ENCODE peak calls at places on chromosomes 12 and 14, in five cellular contexts. R, V, K, P and E are unnamed samples.

GRCh38 chr12:28191690-28192089 is 1.4 kb downstream of the CCDC91 start:
- DNase-seq in R (peak; percentile 8), V (peak; percentile 46), K (no peak), P (no peak), E (no peak)

GRCh38 chr12:42565633-42566032 is 23.9 kb downstream of the PRICKLE1 start:
- DNase-seq in R (no peak), V (no peak), K (no peak), P (no peak), E (no peak)

GRCh38 chr12:3727877-3728632 is 24.9 kb downstream of the CRACR2A start:
- DNase-seq in R (peak; percentile 38), V (no peak), K (no peak), P (no peak), E (no peak)

GRCh38 chr12:19520646-19521045 is 81.4 kb downstream of the AEBP2 start:
- DNase-seq in R (no peak), V (no peak), K (no peak), P (no peak), E (no peak)

GRCh38 chr12:81520064-81520945 is 238.8 kb downstream of the PPFIA2 start:
- DNase-seq in R (no peak), V (no peak), K (no peak), P (no peak), E (no peak)

GRCh38 chr14:74920281-74920680 is 2.8 kb downstream of the RPS6KL1 start:
- DNase-seq in R (no peak), V (no peak), K (no peak), P (no peak), E (no peak)

GRCh38 chr12:75474121-75474520 is 6.4 kb upstream of the GLIPR1 start:
- DNase-seq in R (no peak), V (no peak), K (no peak), P (no peak), E (no peak)

GRCh38 chr12:106841471-106842302 is 67.2 kb downstream of the RIC8B start:
- DNase-seq in R (peak; percentile 64), V (peak; percentile 9), K (no peak), P (peak; percentile 6), E (no peak)

GRCh38 chr14:73209943-73210342 is 27.4 kb upstream of the PAPLN start:
- DNase-seq in R (no peak), V (no peak), K (no peak), P (no peak), E (no peak)

GRCh38 chr14:55684956-55685584 is 105.1 kb downstream of the KTN1 start:
- DNase-seq in R (no peak), V (no peak), K (no peak), P (no peak), E (no peak)

GRCh38 chr12:54394281-54394719 is 9.8 kb upstream of the ZNF385A start:
- DNase-seq in R (peak; percentile 77), V (peak; percentile 51), K (no peak), P (peak; percentile 51), E (no peak)

GRCh38 chr14:50520947-50521815 is 11.2 kb downstream of the MAP4K5 start:
- DNase-seq in R (no peak), V (peak; percentile 66), K (no peak), P (peak; percentile 72), E (no peak)

GRCh38 chr14:74299061-74299545 is 3.6 kb downstream of the ABCD4 start:
- DNase-seq in R (no peak), V (peak; percentile 39), K (no peak), P (no peak), E (no peak)

GRCh38 chr12:133235401-133236112 is at the start of gene ANHX:
- DNase-seq in R (no peak), V (no peak), K (no peak), P (no peak), E (no peak)

GRCh38 chr12:104562763-104563162 is 106.0 kb downstream of the CHST11 start:
- DNase-seq in R (no peak), V (no peak), K (no peak), P (no peak), E (no peak)

GRCh38 chr12:74836567-74836966 is 298.9 kb downstream of the ATXN7L3B start:
- DNase-seq in R (no peak), V (no peak), K (no peak), P (no peak), E (no peak)

GRCh38 chr14:54691525-54692260 is 124.8 kb downstream of the SAMD4A start:
- DNase-seq in R (peak; percentile 81), V (peak; percentile 61), K (peak; percentile 66), P (peak; percentile 32), E (no peak)

GRCh38 chr14:65069874-65070709 is 32.2 kb downstream of the MAX start:
- DNase-seq in R (no peak), V (peak; percentile 81), K (peak; percentile 88), P (no peak), E (no peak)

GRCh38 chr12:21308785-21309184 is 25.9 kb downstream of the SLCO1A2 start:
- DNase-seq in R (no peak), V (no peak), K (no peak), P (no peak), E (no peak)